ENCODE peak calls at places on chromosomes 5 and 9, in ten cellular contexts. L is neural crest cell; J is sigmoid colon; T is GM23338; Q is A549; A is GDM1; V is activated effector memory CD4-positive, alpha-beta T cell treated with Interleukin-2 at 50 U/mL for 16 hours; W is activated naive CD4-positive, alpha-beta T cell; M is transverse colon; H is activated CD4-positive, alpha-beta T cell treated with anti-CD3 and anti-CD28 coated beads, Interleukin-2, amount 50 U/mL, for 24 hours. U is an unnamed sample.

GRCh38 chr9:131980267-131980916 is 99.3 kb downstream of the MED27 start:
- DNase-seq in J (no peak), L (no peak), V (no peak), H (no peak), T (no peak), M (no peak), A (no peak), W (no peak), Q (no peak), U (no peak)

GRCh38 chr5:197892-198489 is 6.7 kb downstream of the LRRC14B start:
- DNase-seq in Q (no peak), H (no peak), T (no peak), V (no peak), M (no peak), J (no peak), A (no peak), L (no peak), W (no peak), U (no peak)

GRCh38 chr9:79644601-79645000 is 72.8 kb downstream of the TLE4 start:
- DNase-seq in M (no peak), J (no peak), Q (no peak), A (no peak), T (no peak), V (no peak), W (no peak), L (no peak), H (no peak), U (no peak)

GRCh38 chr5:115686692-115687054 is 60.8 kb upstream of the TMED7 start:
- DNase-seq in Q (no peak), V (no peak), T (no peak), H (no peak), W (no peak), A (no peak), J (no peak), L (no peak), M (no peak), U (no peak)

GRCh38 chr5:139651502-139651862 is 3.3 kb downstream of the CXXC5 start:
- DNase-seq in J (peak; percentile 64), H (no peak), M (no peak), L (no peak), A (no peak), W (no peak), T (no peak), V (no peak), Q (peak; percentile 49), U (no peak)

GRCh38 chr5:143536364-143536763 is 132.9 kb upstream of the NR3C1 start:
- DNase-seq in J (no peak), L (no peak), Q (peak; percentile 77), V (no peak), W (no peak), A (no peak), T (no peak), M (no peak), H (no peak), U (peak; percentile 76)

GRCh38 chr5:54616031-54616430 is 98.5 kb downstream of the SNX18 start:
- DNase-seq in T (no peak), J (peak; percentile 90), L (no peak), H (no peak), M (peak; percentile 36), A (no peak), W (no peak), Q (no peak), V (no peak), U (no peak)

GRCh38 chr9:36974731-36975130 is 59.3 kb downstream of the PAX5 start:
- DNase-seq in A (no peak), Q (peak; percentile 27), L (no peak), M (no peak), H (no peak), T (no peak), W (no peak), V (no peak), J (no peak), U (no peak)

GRCh38 chr5:1011226-1011631 is 2.6 kb downstream of the NKD2 start:
- DNase-seq in L (no peak), W (peak; percentile 40), A (no peak), Q (peak; percentile 53), V (no peak), T (peak; percentile 88), M (peak; percentile 36), J (peak; percentile 58), H (peak; percentile 23), U (peak; percentile 64)

GRCh38 chr5:146751781-146752401 is 126.7 kb downstream of the PPP2R2B start:
- DNase-seq in W (peak; percentile 2), Q (no peak), H (peak; percentile 21), L (no peak), A (no peak), T (no peak), M (peak; percentile 25), J (no peak), V (peak; percentile 52), U (no peak)

GRCh38 chr9:87650611-87651295 is 75.2 kb upstream of the CTSL start:
- DNase-seq in Q (no peak), V (no peak), L (no peak), H (no peak), T (no peak), A (no peak), W (no peak), J (no peak), M (no peak), U (no peak)

GRCh38 chr9:114232091-114232440 is 76.7 kb downstream of the COL27A1 start:
- DNase-seq in H (no peak), Q (no peak), W (no peak), T (no peak), L (no peak), A (no peak), J (no peak), V (no peak), M (no peak), U (no peak)

GRCh38 chr9:25891534-25891933 is 213.3 kb upstream of the TUSC1 start:
- DNase-seq in W (no peak), J (no peak), H (no peak), Q (no peak), A (no peak), V (no peak), T (no peak), M (no peak), L (no peak), U (no peak)

GRCh38 chr5:14201325-14202061 is 58.4 kb downstream of the TRIO start:
- DNase-seq in V (no peak), M (no peak), A (no peak), W (no peak), Q (no peak), T (no peak), J (no peak), L (no peak), H (no peak), U (no peak)

GRCh38 chr5:67799732-67800234 is 415.8 kb upstream of the PIK3R1 start:
- DNase-seq in M (no peak), A (no peak), Q (no peak), W (no peak), V (no peak), L (no peak), J (peak; percentile 84), H (no peak), T (no peak), U (no peak)

GRCh38 chr9:122827759-122828090 is 663 bp downstream of the PDCL start:
- DNase-seq in J (no peak), W (no peak), V (no peak), H (no peak), T (peak; percentile 77), L (no peak), A (no peak), M (no peak), Q (peak; percentile 24), U (no peak)

GRCh38 chr5:96259211-96259772 is 173.8 kb downstream of the PCSK1 start:
- DNase-seq in A (peak; percentile 26), W (no peak), M (no peak), L (no peak), Q (peak; percentile 61), J (no peak), T (no peak), H (no peak), V (no peak), U (no peak)

GRCh38 chr9:120919639-120920494 is 6.7 kb downstream of the TRAF1 start:
- DNase-seq in Q (no peak), A (no peak), M (no peak), L (no peak), W (no peak), V (no peak), T (no peak), J (no peak), H (no peak), U (no peak)

GRCh38 chr5:37840036-37840909 is at the start of gene GDNF:
- DNase-seq in V (no peak), W (no peak), J (peak; percentile 91), T (peak; percentile 72), L (peak; percentile 34), H (no peak), Q (peak; percentile 46), M (peak; percentile 43), A (no peak), U (no peak)

GRCh38 chr5:72472666-72473422 is 34.4 kb downstream of the ZNF366 start:
- DNase-seq in Q (no peak), L (no peak), V (no peak), J (no peak), A (peak; percentile 72), H (no peak), W (no peak), M (no peak), T (no peak), U (no peak)

GRCh38 chr9:97386265-97386633 is 25.6 kb upstream of the TDRD7 start:
- DNase-seq in Q (no peak), H (no peak), W (no peak), T (no peak), J (no peak), M (peak; percentile 46), V (no peak), L (no peak), A (no peak), U (no peak)

GRCh38 chr9:28820741-28821140 is 1247.5 kb upstream of the C9orf72 start:
- DNase-seq in T (peak; percentile 58), M (no peak), V (no peak), H (no peak), W (no peak), J (no peak), A (no peak), L (no peak), Q (peak; percentile 11), U (no peak)

GRCh38 chr5:135141303-135142268 is 107.6 kb upstream of the PITX1 start:
- DNase-seq in L (no peak), J (no peak), V (no peak), A (no peak), H (no peak), T (peak; percentile 4), W (no peak), M (no peak), Q (peak; percentile 80), U (no peak)

GRCh38 chr5:88883059-88883565 is at the start of gene MEF2C:
- DNase-seq in V (no peak), L (peak; percentile 46), H (no peak), Q (peak; percentile 4), M (peak; percentile 78), J (peak; percentile 88), T (peak; percentile 59), A (peak; percentile 81), W (no peak), U (no peak)

GRCh38 chr9:93960221-93960970 is 5.2 kb upstream of the BARX1 start:
- DNase-seq in H (no peak), L (no peak), T (peak; percentile 75), J (peak; percentile 64), W (no peak), V (no peak), M (peak; percentile 43), Q (no peak), A (no peak), U (no peak)

GRCh38 chr9:135898634-135899407 is 8.5 kb downstream of the CAMSAP1 start:
- DNase-seq in V (no peak), H (no peak), T (no peak), M (no peak), L (no peak), A (no peak), W (no peak), J (no peak), Q (no peak), U (no peak)